ENCODE peak calls at places on chromosomes 4 and X, in seven cellular contexts. X is AG04450, Q is cardiac fibroblast, M is kidney epithelial cell, Y is fibroblast of mammary gland, B is brain microvascular endothelial cell, P is fibroblast of lung. N is an unnamed sample.
A peak's percentile ranks its signal among the peaks of the same experiment; 100 is the strongest.

GRCh38 chr4:123299212-123299651 is 97.4 kb upstream of the SPRY1 start:
- DNase-seq in X (peak; percentile 21), Q (peak; percentile 95), M (peak; percentile 5), Y (peak; percentile 96), B (peak; percentile 18), P (peak; percentile 76), N (peak; percentile 93)

GRCh38 chrX:150933945-150934350 is 35.5 kb upstream of the CD99L2 start:
- DNase-seq in X (no peak), Q (no peak), M (no peak), Y (no peak), B (no peak), P (peak; percentile 40), N (peak; percentile 41)

GRCh38 chr4:85126991-85127591 is 160.6 kb upstream of the WDFY3 start:
- DNase-seq in X (no peak), Q (no peak), M (no peak), Y (no peak), B (no peak), P (no peak), N (no peak)

GRCh38 chr4:39062094-39062493 is at the start of gene KLHL5:
- DNase-seq in X (no peak), Q (no peak), M (no peak), Y (peak; percentile 21), B (no peak), P (peak; percentile 41), N (no peak)

GRCh38 chr4:26131053-26131452 is 189.8 kb upstream of the RBPJ start:
- DNase-seq in X (no peak), Q (no peak), M (no peak), Y (no peak), B (no peak), P (no peak), N (no peak)

GRCh38 chr4:3290476-3290875 is 2.3 kb upstream of the RGS12 start:
- DNase-seq in X (no peak), Q (no peak), M (no peak), Y (no peak), B (no peak), P (no peak), N (no peak)

GRCh38 chrX:27336466-27337091 is 126.6 kb downstream of the PPP4R3C start:
- DNase-seq in X (no peak), Q (peak; percentile 25), M (no peak), Y (peak; percentile 4), B (peak; percentile 15), P (no peak), N (peak; percentile 0)

GRCh38 chr4:175635513-175635912 is 176.6 kb downstream of the GPM6A start:
- DNase-seq in X (no peak), Q (no peak), M (no peak), Y (no peak), B (no peak), P (no peak), N (no peak)

DNA sequence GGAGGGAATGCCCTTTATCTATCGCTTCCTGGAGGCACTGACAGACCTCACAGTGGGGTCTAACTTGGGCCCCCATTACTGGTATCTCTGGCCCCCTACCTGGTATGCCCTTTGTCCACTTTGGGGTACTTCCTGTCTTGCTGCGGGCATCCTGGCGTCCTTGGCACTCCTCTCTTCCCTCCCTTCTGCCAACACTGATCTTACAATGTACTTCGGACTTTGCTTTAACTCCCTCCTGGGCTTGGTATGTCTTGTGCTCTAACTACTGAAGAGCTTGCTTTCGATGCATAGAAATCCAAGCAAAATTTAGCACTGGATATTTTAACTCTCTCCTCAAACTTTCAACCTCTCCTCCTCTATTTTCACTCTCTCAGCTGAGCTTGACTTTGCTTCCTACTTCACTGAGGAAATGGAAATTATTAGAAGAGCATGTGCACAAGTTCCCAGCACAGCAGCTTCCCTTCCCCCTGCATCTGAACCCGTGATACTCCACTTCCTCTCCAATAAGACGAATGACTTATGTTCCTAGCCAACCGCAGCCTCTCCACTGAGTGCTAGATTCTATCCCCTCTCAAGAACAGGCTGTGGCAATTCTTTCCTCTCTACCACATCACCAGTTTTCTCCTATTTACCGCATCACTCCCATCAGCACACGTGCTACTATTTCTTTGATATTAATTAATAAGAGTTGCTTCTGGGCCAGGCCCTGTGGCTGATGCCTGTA is 52.9 kb downstream of the SUPT20HL2 start:
- DNase-seq in X (no peak), Q (peak; percentile 66), M (no peak), Y (peak; percentile 74), B (peak; percentile 35), P (peak; percentile 50), N (peak; percentile 47)
- H3K4me3 ChIP-seq in X (no peak overlapping the region), Q (no peak overlapping the region), M (no peak overlapping the region), Y (no peak overlapping the region), B (no peak overlapping the region), P (no peak overlapping the region), N (no peak overlapping the region)

GRCh38 chr4:7762376-7763040 is 177.2 kb downstream of the AFAP1 start:
- DNase-seq in X (no peak), Q (no peak), M (no peak), Y (no peak), B (no peak), P (no peak), N (no peak)

GRCh38 chr4:7760706-7761105 is 179.0 kb downstream of the AFAP1 start:
- DNase-seq in X (no peak), Q (no peak), M (no peak), Y (no peak), B (no peak), P (no peak), N (no peak)

GRCh38 chr4:7763106-7763505 is 176.6 kb downstream of the AFAP1 start:
- DNase-seq in X (no peak), Q (no peak), M (no peak), Y (no peak), B (no peak), P (no peak), N (no peak)

GRCh38 chr4:7761312-7761711 is 178.3 kb downstream of the AFAP1 start:
- DNase-seq in X (no peak), Q (no peak), M (no peak), Y (no peak), B (no peak), P (no peak), N (no peak)

DNA sequence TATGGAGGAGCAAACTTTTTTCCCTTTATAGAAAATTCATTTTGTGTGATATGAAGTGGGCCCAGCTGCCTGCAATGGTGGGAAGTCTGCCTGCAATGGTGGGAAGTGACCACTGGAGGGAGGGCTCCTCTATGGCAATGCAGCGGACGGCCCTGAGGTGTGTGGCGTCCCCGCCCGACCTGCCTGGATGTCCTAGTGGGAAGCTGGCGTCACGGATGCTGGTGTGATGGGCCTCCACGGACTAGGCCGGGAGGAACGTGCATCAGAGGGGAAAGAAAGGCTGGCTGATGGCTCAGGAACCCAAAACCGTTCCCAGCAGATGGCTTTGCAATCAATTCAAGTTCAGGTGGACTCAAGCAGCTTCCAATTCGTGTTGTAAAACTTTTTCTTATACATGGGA is 177.9 kb downstream of the AFAP1 start:
- DNase-seq in X (no peak), Q (peak; percentile 65), M (no peak), Y (peak; percentile 63), B (peak; percentile 57), P (peak; percentile 50), N (peak; percentile 38)
- TF ChIP-seq CTCF in X (peak; percentile 74), Q (peak; percentile 75), M (peak; percentile 89), Y (peak; percentile 66), B (peak; percentile 90), P (peak; percentile 65), N (peak; percentile 77)

GRCh38 chr4:156298230-156298629 is 344.6 kb upstream of the CTSO start:
- DNase-seq in X (peak; percentile 85), Q (peak; percentile 94), M (peak; percentile 76), Y (peak; percentile 92), B (peak; percentile 96), P (peak; percentile 95), N (peak; percentile 93)

GRCh38 chr4:156295676-156296075 is 342.0 kb upstream of the CTSO start:
- DNase-seq in X (no peak), Q (peak; percentile 45), M (no peak), Y (peak; percentile 32), B (no peak), P (peak; percentile 12), N (peak; percentile 7)

GRCh38 chr4:156291317-156291716 is 337.7 kb upstream of the CTSO start:
- DNase-seq in X (peak; percentile 3), Q (peak; percentile 60), M (no peak), Y (peak; percentile 46), B (peak; percentile 63), P (peak; percentile 95), N (peak; percentile 81)

GRCh38 chr4:156293657-156294297 is 340.1 kb upstream of the CTSO start:
- DNase-seq in X (peak; percentile 70), Q (peak; percentile 95), M (peak; percentile 37), Y (peak; percentile 89), B (peak; percentile 85), P (peak; percentile 94), N (peak; percentile 89)

GRCh38 chr4:156294577-156294976 is 340.9 kb upstream of the CTSO start:
- DNase-seq in X (peak; percentile 36), Q (peak; percentile 95), M (peak; percentile 73), Y (peak; percentile 71), B (peak; percentile 96), P (peak; percentile 96), N (peak; percentile 87)
- H3K4me3 ChIP-seq in X (no peak overlapping the region), Q (peak overlapping the region; percentile 11), M (no peak overlapping the region), Y (no peak overlapping the region), B (no peak overlapping the region), P (no peak overlapping the region), N (no peak overlapping the region)

GRCh38 chrX:130623508-130623907 is 221.7 kb downstream of the RBMX2 start:
- DNase-seq in X (no peak), Q (no peak), M (no peak), Y (no peak), B (no peak), P (no peak), N (no peak)

GRCh38 chrX:130628522-130628921 is 226.7 kb downstream of the RBMX2 start:
- DNase-seq in X (no peak), Q (no peak), M (no peak), Y (no peak), B (no peak), P (no peak), N (no peak)

GRCh38 chrX:130626521-130626920 is 224.7 kb downstream of the RBMX2 start:
- DNase-seq in X (no peak), Q (peak; percentile 49), M (no peak), Y (peak; percentile 64), B (no peak), P (peak; percentile 49), N (no peak)

GRCh38 chrX:130631011-130631410 is 229.2 kb downstream of the RBMX2 start:
- DNase-seq in X (no peak), Q (no peak), M (no peak), Y (no peak), B (no peak), P (no peak), N (no peak)

GRCh38 chrX:130625381-130625780 is 223.6 kb downstream of the RBMX2 start:
- DNase-seq in X (no peak), Q (no peak), M (peak; percentile 18), Y (no peak), B (no peak), P (peak; percentile 61), N (no peak)
- TF ChIP-seq CTCF in X (no peak), Q (no peak), M (no peak), Y (no peak), B (no peak), P (no peak), N (no peak)

GRCh38 chr4:110629780-110630500 is 7.1 kb upstream of the PITX2 start:
- DNase-seq in X (no peak), Q (no peak), M (no peak), Y (no peak), B (no peak), P (no peak), N (no peak)
- H3K4me3 ChIP-seq in X (no peak overlapping the region), Q (no peak overlapping the region), M (no peak overlapping the region), Y (no peak overlapping the region), B (no peak overlapping the region), P (no peak overlapping the region), N (no peak overlapping the region)

N was measured in fibroblast of the aortic adventitia.